ENCODE peak calls at places on chromosomes 2 and 18, in six cellular contexts. G is IMR-90, L is nucleus accumbens, D is right lobe of liver, C is RKO, A is memory B cell. P is an unnamed sample.

GRCh38 chr18:54774971-54775665 is 53.2 kb upstream of the RAB27B start:
- DNase-seq in G (peak), L (no peak), D (no peak), C (no peak), A (no peak), P (no peak)

GRCh38 chr2:130337735-130338325 is 4.9 kb upstream of the IMP4 start:
- DNase-seq in G (peak), L (no peak), D (no peak), C (peak), A (no peak), P (no peak)

GRCh38 chr2:11802782-11803191 is 56.4 kb downstream of the LPIN1 start:
- DNase-seq in G (peak), L (no peak), D (no peak), C (no peak), A (no peak), P (no peak)

GRCh38 chr18:54069729-54070128 is 154.7 kb downstream of the MBD2 start:
- DNase-seq in G (no peak), L (no peak), D (no peak), C (no peak), A (no peak), P (no peak)

GRCh38 chr2:234917245-234917975 is 34.4 kb upstream of the SH3BP4 start:
- DNase-seq in G (no peak), L (no peak), D (no peak), C (no peak), A (no peak), P (no peak)

GRCh38 chr18:62434798-62435197 is 88.0 kb upstream of the ZCCHC2 start:
- DNase-seq in G (no peak), L (no peak), D (no peak), C (no peak), A (no peak), P (no peak)

GRCh38 chr2:43018179-43019024 is 208.0 kb downstream of the ZFP36L2 start:
- DNase-seq in G (peak), L (no peak), D (peak), C (no peak), A (no peak), P (no peak)

GRCh38 chr2:56008661-56009411 is 85.3 kb upstream of the EFEMP1 start:
- DNase-seq in G (peak), L (no peak), D (no peak), C (no peak), A (no peak), P (no peak)

GRCh38 chr2:189178726-189179606 is 595 bp downstream of the COL5A2 start:
- DNase-seq in G (peak), L (no peak), D (no peak), C (no peak), A (no peak), P (no peak)

GRCh38 chr2:96580771-96581170 is 44.2 kb downstream of the ARID5A start:
- DNase-seq in G (no peak), L (no peak), D (no peak), C (no peak), A (no peak), P (no peak)

GRCh38 chr2:239831272-239831731 is 193.8 kb downstream of the NDUFA10 start:
- DNase-seq in G (no peak), L (no peak), D (no peak), C (no peak), A (no peak), P (no peak)

GRCh38 chr2:60888853-60889252 is 7.5 kb downstream of the REL start:
- DNase-seq in G (no peak), L (no peak), D (no peak), C (no peak), A (no peak), P (no peak)

GRCh38 chr2:8617048-8617447 is 64.8 kb upstream of the ID2 start:
- DNase-seq in G (no peak), L (no peak), D (peak), C (no peak), A (no peak), P (no peak)

GRCh38 chr2:96642564-96643350 is at the start of gene FER1L5:
- DNase-seq in G (peak), L (no peak), D (no peak), C (peak), A (no peak), P (no peak)

GRCh38 chr18:76394780-76395476 is 100.1 kb downstream of the ZNF516 start:
- DNase-seq in G (peak), L (no peak), D (no peak), C (peak), A (no peak), P (no peak)

GRCh38 chr2:239429473-239430350 is 28.9 kb upstream of the HDAC4 start:
- DNase-seq in G (peak), L (no peak), D (no peak), C (no peak), A (no peak), P (no peak)

GRCh38 chr2:237692601-237693079 is 65.3 kb downstream of the LRRFIP1 start:
- DNase-seq in G (no peak), L (no peak), D (peak), C (peak), A (no peak), P (no peak)

GRCh38 chr2:106358081-106358480 is 110.1 kb downstream of the RGPD3 start:
- DNase-seq in G (no peak), L (no peak), D (no peak), C (no peak), A (no peak), P (no peak)

GRCh38 chr2:11102956-11103860 is 52.1 kb upstream of the SLC66A3 start:
- DNase-seq in G (no peak), L (no peak), D (no peak), C (no peak), A (no peak), P (no peak)

GRCh38 chr2:141641462-141641861 is 489.4 kb downstream of the LRP1B start:
- DNase-seq in G (peak), L (no peak), D (no peak), C (no peak), A (no peak), P (no peak)

GRCh38 chr2:235055891-235056516 is 104.2 kb downstream of the SH3BP4 start:
- DNase-seq in G (no peak), L (no peak), D (no peak), C (peak), A (no peak), P (no peak)

GRCh38 chr2:19461504-19461903 is 103.1 kb upstream of the OSR1 start:
- DNase-seq in G (no peak), L (no peak), D (no peak), C (no peak), A (no peak), P (no peak)

GRCh38 chr2:8462280-8462679 is 219.6 kb upstream of the ID2 start:
- DNase-seq in G (no peak), L (no peak), D (no peak), C (no peak), A (no peak), P (no peak)

GRCh38 chr2:239225456-239225855 is 175.4 kb downstream of the HDAC4 start:
- DNase-seq in G (no peak), L (no peak), D (no peak), C (no peak), A (no peak), P (no peak)

GRCh38 chr2:200450288-200450687 is 59.6 kb downstream of the KCTD18 start:
- DNase-seq in G (no peak), L (no peak), D (no peak), C (no peak), A (no peak), P (no peak)

GRCh38 chr2:74576830-74577229 is 22.3 kb downstream of the DOK1 start:
- DNase-seq in G (peak), L (no peak), D (no peak), C (no peak), A (no peak), P (no peak)

GRCh38 chr2:105328281-105329196 is 996 bp downstream of the TGFBRAP1 start:
- DNase-seq in G (peak), L (no peak), D (no peak), C (peak), A (peak), P (no peak)

GRCh38 chr18:23148382-23148781 is 13.1 kb downstream of the CABLES1 start:
- DNase-seq in G (no peak), L (no peak), D (no peak), C (no peak), A (no peak), P (no peak)

GRCh38 chr18:38923136-38923535 is 1357.5 kb upstream of the CELF4 start:
- DNase-seq in G (no peak), L (no peak), D (no peak), C (no peak), A (no peak), P (no peak)

GRCh38 chr2:42601076-42601475 is 32.6 kb downstream of the MTA3 start:
- DNase-seq in G (peak), L (no peak), D (no peak), C (no peak), A (no peak), P (no peak)

GRCh38 chr2:230865766-230866703 is 1.3 kb downstream of the ITM2C start:
- DNase-seq in G (no peak), L (no peak), D (peak), C (no peak), A (peak), P (no peak)

GRCh38 chr2:162297925-162298552 is 20.4 kb downstream of the IFIH1 start:
- DNase-seq in G (peak), L (no peak), D (no peak), C (peak), A (peak), P (no peak)

GRCh38 chr2:218896501-218897393 is 16.1 kb downstream of the WNT10A start:
- DNase-seq in G (peak), L (no peak), D (no peak), C (no peak), A (peak), P (peak)

GRCh38 chr2:53208815-53209214 is 558.8 kb upstream of the CHAC2 start:
- DNase-seq in G (no peak), L (no peak), D (no peak), C (no peak), A (no peak), P (no peak)

GRCh38 chr18:5975111-5975622 is 79.8 kb upstream of the TMEM200C start:
- DNase-seq in G (peak), L (no peak), D (no peak), C (peak), A (no peak), P (peak)

GRCh38 chr18:64678048-64678447 is 529.2 kb upstream of the LINC00305 start:
- DNase-seq in G (no peak), L (no peak), D (no peak), C (no peak), A (no peak), P (no peak)

GRCh38 chr2:196182439-196183171 is 11.2 kb upstream of the STK17B start:
- DNase-seq in G (no peak), L (no peak), D (no peak), C (no peak), A (no peak), P (no peak)

GRCh38 chr2:43778233-43778632 is 4.4 kb downstream of the DYNC2LI1 start:
- DNase-seq in G (no peak), L (no peak), D (no peak), C (no peak), A (no peak), P (no peak)